ENCODE peak calls at places on chromosomes 4 and X, in four cellular contexts. H, N, Q and Z are unnamed samples.

GRCh38 chr4:57136281-57136680 is 26.1 kb upstream of the IGFBP7 start:
- DNase-seq in N (no peak), Q (no peak), H (no peak), Z (no peak)

GRCh38 chr4:47623916-47624554 is 139.0 kb downstream of the ATP10D start:
- DNase-seq in N (no peak), Q (no peak), H (no peak), Z (no peak)

GRCh38 chr4:135418353-135418752 is 1216.8 kb upstream of the PABPC4L start:
- DNase-seq in Q (no peak), N (no peak), H (no peak), Z (peak)

GRCh38 chr4:151745727-151746231 is 15.0 kb downstream of the GATB start:
- DNase-seq in H (no peak), N (peak), Q (no peak), Z (no peak)

GRCh38 chrX:10022580-10023245 is 55.6 kb downstream of the CLDN34 start:
- DNase-seq in N (no peak), Q (no peak), H (no peak), Z (no peak)

GRCh38 chrX:55488559-55489314 is 911 bp downstream of the USP51 start:
- DNase-seq in Q (no peak), H (peak), N (peak), Z (peak)

GRCh38 chr4:79852305-79852730 is 220.7 kb downstream of the ANTXR2 start:
- DNase-seq in N (peak), Q (no peak), H (no peak), Z (no peak)

GRCh38 chr4:19327364-19327763 is 924.3 kb upstream of the SLIT2 start:
- DNase-seq in N (no peak), Q (no peak), H (no peak), Z (no peak)

GRCh38 chrX:20306668-20307067 is 40.0 kb upstream of the RPS6KA3 start:
- DNase-seq in Q (no peak), N (no peak), H (no peak), Z (no peak)

GRCh38 chrX:150316564-150316963 is 46.6 kb upstream of the MAMLD1 start:
- DNase-seq in Q (no peak), H (no peak), N (no peak), Z (no peak)

GRCh38 chrX:15946783-15947550 is 92.4 kb upstream of the AP1S2 start:
- DNase-seq in H (no peak), N (no peak), Q (no peak), Z (no peak)

GRCh38 chr4:101210331-101210730 is 137.0 kb downstream of the PPP3CA start:
- DNase-seq in H (no peak), Q (no peak), N (no peak), Z (no peak)

GRCh38 chrX:100609591-100609990 is 24.9 kb downstream of the TNMD start:
- DNase-seq in Q (no peak), N (no peak), H (no peak), Z (no peak)

GRCh38 chr4:13524504-13525243 is 19.6 kb downstream of the NKX3-2 start:
- DNase-seq in Q (no peak), N (no peak), H (no peak), Z (no peak)

GRCh38 chr4:126727461-126727860 is 905.3 kb upstream of the INTU start:
- DNase-seq in Q (no peak), H (no peak), N (no peak), Z (no peak)

GRCh38 chr4:121738780-121739547 is 26.0 kb downstream of the SMIM43 start:
- DNase-seq in N (no peak), Q (no peak), H (no peak), Z (no peak)

GRCh38 chr4:6093671-6094070 is 75.4 kb upstream of the C4orf50 start:
- DNase-seq in N (no peak), Q (no peak), H (no peak), Z (no peak)

GRCh38 chrX:115560978-115561604 is at the start of gene PLS3:
- DNase-seq in Q (no peak), H (no peak), N (no peak), Z (no peak)

GRCh38 chrX:111504941-111505340 is 6.5 kb upstream of the SERTM2 start:
- DNase-seq in Q (no peak), N (no peak), H (no peak), Z (no peak)

GRCh38 chr4:151407466-151408379 is 1.3 kb upstream of the FHIP1A start:
- DNase-seq in Q (peak), H (peak), N (no peak), Z (peak)

GRCh38 chrX:11244641-11245040 is 48.6 kb upstream of the AMELX start:
- DNase-seq in N (no peak), H (no peak), Q (no peak), Z (no peak)

GRCh38 chrX:110600745-110601310 is 194.8 kb downstream of the CHRDL1 start:
- DNase-seq in H (no peak), Q (no peak), N (no peak), Z (no peak)

GRCh38 chr4:13777341-13777740 is 149.8 kb upstream of the BOD1L1 start:
- DNase-seq in N (no peak), Q (no peak), H (no peak), Z (no peak)

GRCh38 chrX:38985375-38985774 is 184.1 kb downstream of the MID1IP1 start:
- DNase-seq in N (peak), H (no peak), Q (no peak), Z (peak)

GRCh38 chr4:99947608-99948007 is 1.2 kb upstream of the DNAJB14 start:
- DNase-seq in Q (no peak), N (no peak), H (no peak), Z (no peak)

GRCh38 chr4:120331486-120332281 is 265.0 kb upstream of the MAD2L1 start:
- DNase-seq in N (no peak), Q (no peak), H (no peak), Z (no peak)

GRCh38 chr4:89482248-89482647 is 174.6 kb upstream of the GPRIN3 start:
- DNase-seq in N (peak), H (no peak), Q (no peak), Z (no peak)

GRCh38 chr4:5863461-5864113 is 29.3 kb downstream of the CRMP1 start:
- DNase-seq in N (no peak), Q (no peak), H (no peak), Z (no peak)

GRCh38 chr4:170093978-170094377 is 4.2 kb upstream of the AADAT start:
- DNase-seq in H (no peak), Q (no peak), N (no peak), Z (no peak)

GRCh38 chrX:153735274-153735673 is 10.6 kb downstream of the ABCD1 start:
- DNase-seq in H (no peak), Q (no peak), N (peak), Z (no peak)

GRCh38 chr4:76458297-76458696 is 23.3 kb downstream of the SHROOM3 start:
- DNase-seq in N (no peak), H (no peak), Q (no peak), Z (no peak)

GRCh38 chr4:7004331-7004730 is 38.8 kb upstream of the TADA2B start:
- DNase-seq in Q (no peak), N (no peak), H (no peak), Z (no peak)

GRCh38 chr4:138445098-138445497 is 202.9 kb upstream of the SLC7A11 start:
- DNase-seq in N (no peak), H (no peak), Q (no peak), Z (no peak)

GRCh38 chr4:4480685-4481393 is 61.0 kb downstream of the STX18 start:
- DNase-seq in N (no peak), Q (no peak), H (no peak), Z (no peak)

GRCh38 chr4:118811008-118811764 is 24.7 kb downstream of the SEC24D start:
- DNase-seq in Q (peak), H (no peak), N (no peak), Z (no peak)

GRCh38 chr4:76373919-76374552 is 46.9 kb downstream of the CCDC158 start:
- DNase-seq in H (no peak), N (no peak), Q (no peak), Z (no peak)

GRCh38 chr4:23162275-23162674 is 469.5 kb downstream of the GBA3 start:
- DNase-seq in Q (no peak), H (no peak), N (no peak), Z (no peak)

GRCh38 chrX:11351375-11352295 is 58.4 kb downstream of the AMELX start:
- DNase-seq in N (no peak), Q (no peak), H (no peak), Z (no peak)

GRCh38 chr4:27568236-27568951 is 707.8 kb downstream of the STIM2 start:
- DNase-seq in H (no peak), N (no peak), Q (no peak), Z (no peak)

GRCh38 chr4:2932951-2933565 is 30.1 kb downstream of the NOP14 start:
- DNase-seq in Q (peak), H (no peak), N (no peak), Z (no peak)

GRCh38 chr4:83536649-83537352 is 893 bp downstream of the GPAT3 start:
- DNase-seq in N (no peak), H (no peak), Q (no peak), Z (no peak)
- TF ChIP-seq SPI1 in N (no peak), H (no peak), Q (no peak), Z (no peak)

GRCh38 chr4:962231-963208 is 10.8 kb downstream of the DGKQ start:
- DNase-seq in H (no peak), Q (no peak), N (no peak), Z (no peak)

GRCh38 chr4:961651-962230 is 11.6 kb downstream of the DGKQ start:
- DNase-seq in H (no peak), N (no peak), Q (no peak), Z (no peak)

GRCh38 chr4:965048-965765 is 8.2 kb downstream of the DGKQ start:
- DNase-seq in H (no peak), Q (no peak), N (no peak), Z (no peak)

GRCh38 chr4:964346-965025 is 8.9 kb downstream of the DGKQ start:
- DNase-seq in H (no peak), N (no peak), Q (no peak), Z (no peak)

GRCh38 chr4:963276-964225 is 9.8 kb downstream of the DGKQ start:
- DNase-seq in N (no peak), H (no peak), Q (no peak), Z (no peak)
- TF ChIP-seq SPI1 in N (no peak), H (no peak), Q (no peak), Z (no peak)

DNA sequence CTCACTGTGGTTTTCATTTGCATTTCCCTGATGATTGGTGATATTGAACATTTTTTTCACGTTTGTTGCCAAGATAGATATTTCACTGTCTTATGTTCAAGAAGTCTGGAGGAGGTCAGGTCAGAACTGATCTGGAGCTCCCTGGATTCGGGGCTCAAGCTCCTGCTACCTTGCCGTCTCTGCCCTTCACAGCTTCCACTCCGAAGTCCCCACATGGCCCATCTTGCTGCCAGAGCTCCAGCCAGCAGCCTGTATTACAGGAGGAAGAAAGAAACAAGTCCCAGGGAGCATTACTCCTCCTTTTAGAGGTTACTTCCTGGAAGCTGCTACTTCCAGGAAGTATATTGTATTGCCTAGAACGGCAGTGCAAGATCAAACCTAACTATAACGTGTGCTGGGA is 17.9 kb upstream of the CDKN2AIP start:
- DNase-seq in N (no peak), H (no peak), Q (no peak), Z (no peak)
- TF ChIP-seq SPI1 in N (no peak), H (no peak), Q (no peak), Z (no peak)

GRCh38 chr4:38664704-38665401 is 854 bp downstream of the KLF3 start:
- DNase-seq in Q (no peak), H (no peak), N (peak), Z (no peak)
- TF ChIP-seq SPI1 in Q (no peak), H (no peak), N (no peak), Z (no peak)

GRCh38 chr4:147928400-147928799 is 196.5 kb downstream of the ARHGAP10 start:
- DNase-seq in Q (no peak), N (no peak), H (no peak), Z (no peak)
- TF ChIP-seq SPI1 in Q (no peak), N (no peak), H (no peak), Z (no peak)

GRCh38 chr4:139958738-139959096 is 195.3 kb downstream of the MAML3 start:
- DNase-seq in H (no peak), Q (no peak), N (no peak), Z (no peak)
- TF ChIP-seq SPI1 in H (no peak), Q (no peak), N (no peak), Z (no peak)

GRCh38 chrX:74023203-74023602 is 280.8 kb upstream of the ZCCHC13 start:
- DNase-seq in H (no peak), N (no peak), Q (no peak), Z (no peak)
- TF ChIP-seq SPI1 in H (no peak), N (no peak), Q (no peak), Z (no peak)

DNA sequence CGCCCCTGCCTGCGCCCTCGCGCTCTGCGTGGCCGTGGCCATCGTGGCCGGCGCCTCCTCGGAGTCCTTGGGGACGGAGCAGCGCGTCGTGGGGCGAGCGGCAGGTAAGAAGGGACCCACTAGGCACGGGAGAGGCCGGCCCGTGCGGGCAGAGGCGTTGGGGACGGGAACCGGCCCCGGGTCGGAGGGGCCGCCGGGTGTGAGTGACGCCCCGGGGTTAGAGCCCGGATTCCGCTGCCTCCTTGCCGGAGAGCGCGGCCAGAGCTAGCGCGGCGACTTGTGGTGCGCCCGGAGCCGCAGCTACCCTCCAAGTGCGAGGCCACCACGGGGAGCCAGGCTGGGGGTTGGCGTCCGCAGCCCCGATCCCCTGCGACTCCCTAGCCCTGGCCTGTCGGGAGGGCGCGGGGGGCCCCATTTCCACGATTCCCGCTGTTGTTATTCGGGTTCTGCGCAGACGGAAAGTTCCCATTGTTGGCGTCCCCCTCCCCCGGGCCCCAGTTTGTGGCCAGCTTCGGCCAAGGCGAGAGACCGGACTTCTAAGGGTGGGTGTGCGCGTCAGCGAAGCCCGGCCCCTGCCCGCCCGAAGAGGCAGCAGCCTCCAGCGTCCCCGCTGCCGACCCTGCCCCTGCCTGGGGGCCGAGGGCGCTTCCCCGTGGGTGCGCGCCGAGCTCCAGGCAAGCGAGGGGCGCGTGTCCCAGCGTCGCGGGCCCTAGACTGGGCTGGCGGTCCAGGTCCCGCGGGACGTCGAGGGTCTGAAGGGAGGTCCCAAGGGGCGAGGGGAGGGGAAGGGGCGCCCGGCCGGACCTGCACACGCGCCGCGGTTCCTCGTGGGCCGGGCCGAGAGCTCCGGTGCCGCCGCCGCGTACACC is 1.1 kb downstream of the FGFR3 start:
- DNase-seq in Q (no peak), N (peak), H (no peak), Z (no peak)
- TF ChIP-seq SPI1 in Q (no peak), N (no peak), H (no peak), Z (no peak)

GRCh38 chr4:174848596-174848995 is 19.5 kb upstream of the GLRA3 start:
- DNase-seq in N (no peak), H (no peak), Q (no peak), Z (no peak)
- TF ChIP-seq SPI1 in N (no peak), H (no peak), Q (no peak), Z (no peak)

DNA sequence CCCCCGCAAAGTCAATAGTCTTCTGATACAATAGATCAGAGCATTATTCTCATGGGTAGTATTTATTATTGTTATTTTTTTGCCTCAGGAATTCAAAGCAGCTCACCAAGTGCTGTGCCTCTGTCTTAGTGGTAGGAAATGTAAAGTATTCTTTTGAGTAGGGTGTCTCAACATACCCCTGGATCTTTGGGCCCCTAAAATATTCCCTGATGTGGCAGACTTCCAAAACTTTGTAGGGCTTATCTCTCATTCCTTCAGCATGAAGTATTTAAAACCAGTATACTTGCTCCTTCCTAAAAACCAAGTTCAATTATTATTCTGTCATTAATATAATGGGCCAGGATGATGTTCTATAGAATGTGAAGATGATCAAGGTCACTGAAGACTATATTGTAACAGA is 115.3 kb upstream of the ZNF827 start:
- DNase-seq in N (no peak), Q (no peak), H (no peak), Z (no peak)
- TF ChIP-seq SPI1 in N (no peak), Q (no peak), H (no peak), Z (no peak)